ENCODE peak calls at places on chromosomes 1 and 21, in eight cellular contexts. W is PC-3; R is kidney; N is head of caudate nucleus; I is NCI-H1092; Y is activated CD8-positive, alpha-beta memory T cell treated with anti-CD3 and anti-CD28 coated beads for 4 hours; P is mesothelial cell of epicardium; Q is NCI-H1930. J is an unnamed sample.

GRCh38 chr1:13948851-13949490 is 249.0 kb downstream of the PRDM2 start:
- DNase-seq in W (no peak), R (no peak), N (no peak), I (no peak), Y (no peak), P (no peak), Q (no peak), J (no peak)

GRCh38 chr21:43645414-43645891 is 13.8 kb downstream of the HSF2BP start:
- DNase-seq in W (peak), R (no peak), N (peak), I (no peak), Y (no peak), P (no peak), Q (no peak), J (no peak)

GRCh38 chr1:159598196-159598595 is 10.6 kb downstream of the APCS start:
- DNase-seq in W (peak), R (no peak), N (no peak), I (no peak), Y (no peak), P (no peak), Q (no peak), J (no peak)

GRCh38 chr1:53317651-53318539 is 10.0 kb downstream of the LRP8 start:
- DNase-seq in W (no peak), R (peak), N (no peak), I (no peak), Y (no peak), P (no peak), Q (no peak), J (peak)

GRCh38 chr1:172638885-172639831 is 19.7 kb upstream of the FASLG start:
- DNase-seq in W (peak), R (peak), N (no peak), I (no peak), Y (peak), P (no peak), Q (no peak), J (no peak)

GRCh38 chr1:9275567-9276034 is 17.1 kb upstream of the SPSB1 start:
- DNase-seq in W (peak), R (no peak), N (peak), I (no peak), Y (peak), P (no peak), Q (no peak), J (peak)

GRCh38 chr1:206706298-206706791 is 21.6 kb downstream of the MAPKAPK2 start:
- DNase-seq in W (no peak), R (peak), N (no peak), I (peak), Y (no peak), P (no peak), Q (no peak), J (no peak)

GRCh38 chr1:233015965-233016364 is 65.6 kb downstream of the NTPCR start:
- DNase-seq in W (no peak), R (no peak), N (no peak), I (no peak), Y (no peak), P (no peak), Q (no peak), J (no peak)

GRCh38 chr1:98651116-98651625 is 10.3 kb upstream of the SNX7 start:
- DNase-seq in W (no peak), R (peak), N (no peak), I (no peak), Y (no peak), P (no peak), Q (no peak), J (no peak)

GRCh38 chr1:116411784-116412479 is 38.9 kb downstream of the ATP1A1 start:
- DNase-seq in W (peak), R (no peak), N (no peak), I (no peak), Y (no peak), P (no peak), Q (no peak), J (no peak)

GRCh38 chr1:228004331-228004871 is 2.4 kb upstream of the WNT3A start:
- DNase-seq in W (peak), R (no peak), N (no peak), I (peak), Y (no peak), P (no peak), Q (no peak), J (peak)

GRCh38 chr1:23394664-23395063 is 25.0 kb upstream of the ZNF436 start:
- DNase-seq in W (no peak), R (peak), N (no peak), I (no peak), Y (no peak), P (no peak), Q (no peak), J (peak)

GRCh38 chr1:58204284-58204683 is 342.2 kb downstream of the OMA1 start:
- DNase-seq in W (no peak), R (no peak), N (no peak), I (no peak), Y (no peak), P (no peak), Q (no peak), J (no peak)

GRCh38 chr1:172977296-172978027 is 73.3 kb downstream of the TNFSF18 start:
- DNase-seq in W (peak), R (no peak), N (no peak), I (no peak), Y (no peak), P (no peak), Q (no peak), J (no peak)

GRCh38 chr1:246210751-246211150 is 296.3 kb downstream of the SMYD3 start:
- DNase-seq in W (no peak), R (no peak), N (no peak), I (peak), Y (no peak), P (no peak), Q (no peak), J (no peak)

GRCh38 chr1:12464627-12465056 is 153.4 kb downstream of the DHRS3 start:
- DNase-seq in W (peak), R (no peak), N (no peak), I (no peak), Y (no peak), P (no peak), Q (no peak), J (no peak)

GRCh38 chr1:66752671-66753371 is 562 bp downstream of the DYNLT5 start:
- DNase-seq in W (no peak), R (no peak), N (peak), I (no peak), Y (no peak), P (no peak), Q (no peak), J (peak)

GRCh38 chr1:84247425-84248220 is 53.9 kb upstream of the SAMD13 start:
- DNase-seq in W (peak), R (no peak), N (no peak), I (no peak), Y (no peak), P (no peak), Q (no peak), J (no peak)

GRCh38 chr1:222657899-222658298 is 40.0 kb downstream of the MIA3 start:
- DNase-seq in W (no peak), R (no peak), N (no peak), I (no peak), Y (no peak), P (no peak), Q (no peak), J (no peak)

GRCh38 chr1:115364044-115364775 is 26.2 kb upstream of the NGF start:
- DNase-seq in W (no peak), R (peak), N (no peak), I (no peak), Y (no peak), P (no peak), Q (no peak), J (no peak)

GRCh38 chr1:225445644-225446297 is 17.9 kb upstream of the LBR start:
- DNase-seq in W (peak), R (no peak), N (no peak), I (no peak), Y (no peak), P (no peak), Q (no peak), J (no peak)

J was measured in spleen.